ENCODE peak calls at places on chromosome 18, in ten cellular contexts. M is HT1080; P is nucleus accumbens; V is activated T-cell treated with anti-CD3 and anti-CD28 coated beads for 1 hour; J is left ventricle myocardium superior; G is activated naive CD8-positive, alpha-beta T cell treated with anti-CD3 and anti-CD28 coated beads for 36 hours; I is NCI-H510A; H is cardiac muscle cell; S is NCI-H1092 treated with DMSO at 0.1 percent for 48 hours; K is HL-60. O is an unnamed sample.

GRCh38 chr18:25423267-25423666 is 71.3 kb upstream of the ZNF521 start:
- DNase-seq in P (no peak), S (no peak), K (no peak), J (no peak), H (no peak), G (no peak), M (no peak), V (no peak), I (no peak), O (no peak)

GRCh38 chr18:46728219-46728930 is 28.5 kb downstream of the ST8SIA5 start:
- DNase-seq in I (no peak), J (no peak), K (no peak), H (no peak), S (no peak), G (no peak), P (no peak), M (no peak), V (no peak), O (no peak)

GRCh38 chr18:57431512-57432080 is 3.6 kb upstream of the ONECUT2 start:
- DNase-seq in J (no peak), H (no peak), K (no peak), M (no peak), V (no peak), G (no peak), S (no peak), P (no peak), I (no peak), O (no peak)

GRCh38 chr18:27860701-27861107 is 316.2 kb downstream of the CDH2 start:
- DNase-seq in M (peak; percentile 59), G (no peak), P (no peak), V (no peak), J (peak; percentile 37), H (peak; percentile 61), S (peak; percentile 76), K (no peak), I (peak; percentile 70), O (peak; percentile 45)

GRCh38 chr18:54240629-54241107 is 16.2 kb upstream of the MBD2 start:
- DNase-seq in H (no peak), M (no peak), K (peak; percentile 91), S (no peak), J (peak; percentile 39), G (no peak), V (no peak), P (no peak), I (no peak), O (peak; percentile 55)

GRCh38 chr18:6927136-6927535 is 190.5 kb downstream of the LAMA1 start:
- DNase-seq in I (no peak), K (no peak), H (no peak), J (no peak), M (no peak), V (no peak), S (no peak), P (no peak), G (no peak), O (no peak)

GRCh38 chr18:53380063-53380639 is 844.3 kb downstream of the MBD2 start:
- DNase-seq in M (peak; percentile 57), S (peak; percentile 77), V (no peak), P (no peak), G (no peak), J (no peak), I (no peak), K (no peak), H (peak; percentile 46), O (no peak)

GRCh38 chr18:75041586-75041985 is 167.4 kb downstream of the PTGR3 start:
- DNase-seq in K (no peak), H (no peak), S (peak; percentile 38), I (peak; percentile 28), G (no peak), J (no peak), M (peak; percentile 36), V (no peak), P (no peak), O (no peak)

GRCh38 chr18:13500227-13500865 is 226.0 kb downstream of the FAM210A start:
- DNase-seq in K (no peak), V (no peak), H (peak; percentile 9), J (peak; percentile 69), G (no peak), I (peak; percentile 51), S (peak; percentile 78), M (peak; percentile 29), P (no peak), O (peak; percentile 62)

GRCh38 chr18:63001861-63002260 is 286.5 kb downstream of the PHLPP1 start:
- DNase-seq in J (no peak), H (no peak), M (no peak), P (no peak), I (no peak), S (no peak), V (no peak), K (no peak), G (no peak), O (no peak)

GRCh38 chr18:45107425-45107824 is 426.7 kb downstream of the SETBP1 start:
- DNase-seq in K (no peak), I (no peak), H (no peak), V (no peak), G (no peak), S (no peak), P (no peak), J (no peak), M (peak; percentile 36), O (no peak)

GRCh38 chr18:31401156-31402025 is 24.8 kb downstream of the DSG4 start:
- DNase-seq in I (no peak), S (no peak), G (no peak), K (no peak), V (no peak), H (no peak), M (no peak), J (no peak), P (no peak), O (no peak)

GRCh38 chr18:24799720-24800119 is 339.3 kb downstream of the HRH4 start:
- DNase-seq in I (no peak), K (no peak), P (no peak), S (no peak), V (no peak), G (no peak), H (no peak), M (no peak), J (no peak), O (no peak)

GRCh38 chr18:61749031-61749430 is 143.8 kb downstream of the RNF152 start:
- DNase-seq in S (no peak), V (no peak), P (no peak), K (no peak), H (no peak), I (no peak), G (no peak), J (no peak), M (no peak), O (no peak)